ENCODE peak calls at places on chromosomes 1 and 21, in five cellular contexts. U is GM12878, G is A673, Q is upper lobe of right lung, C is lung. L is an unnamed sample.

GRCh38 chr1:40648928-40649591 is 16.4 kb downstream of the RIMS3 start:
- DNase-seq in Q (no peak), G (no peak), U (no peak), C (no peak), L (no peak)

GRCh38 chr1:60965280-60965854 is 117.0 kb upstream of the NFIA start:
- DNase-seq in Q (no peak), G (no peak), C (no peak), U (no peak), L (no peak)

GRCh38 chr1:15617874-15618684 is 821 bp downstream of the DDI2 start:
- DNase-seq in U (peak; percentile 49), G (peak; percentile 32), C (no peak), Q (peak; percentile 78), L (no peak)

GRCh38 chr1:208172389-208173140 is 71.6 kb downstream of the PLXNA2 start:
- DNase-seq in Q (no peak), C (no peak), U (no peak), G (no peak), L (no peak)

GRCh38 chr1:204213668-204214662 is at the start of gene GOLT1A:
- DNase-seq in U (peak; percentile 28), C (peak; percentile 87), G (peak; percentile 87), Q (peak; percentile 94), L (peak; percentile 80)

GRCh38 chr1:164702664-164703063 is 143.7 kb downstream of the PBX1 start:
- DNase-seq in G (no peak), C (no peak), Q (no peak), U (no peak), L (no peak)

GRCh38 chr1:202046227-202046626 is 35.8 kb downstream of the ELF3 start:
- DNase-seq in Q (peak; percentile 93), C (peak; percentile 90), U (no peak), G (no peak), L (no peak)

GRCh38 chr1:53329183-53329544 is 1.3 kb upstream of the LRP8 start:
- DNase-seq in C (no peak), Q (peak; percentile 61), U (no peak), G (no peak), L (peak; percentile 57)

GRCh38 chr1:185342672-185343259 is 25.7 kb upstream of the IVNS1ABP start:
- DNase-seq in Q (no peak), G (no peak), C (no peak), U (no peak), L (no peak)

GRCh38 chr21:18549214-18549905 is 145.8 kb upstream of the TMPRSS15 start:
- DNase-seq in G (no peak), C (no peak), Q (no peak), U (no peak), L (no peak)

GRCh38 chr1:75855010-75855409 is 58.3 kb downstream of the MSH4 start:
- DNase-seq in C (no peak), G (no peak), U (no peak), Q (no peak), L (no peak)

GRCh38 chr1:54284781-54285563 is 85.0 kb downstream of the MRPL37 start:
- DNase-seq in Q (no peak), C (no peak), U (no peak), G (no peak), L (no peak)

GRCh38 chr1:219039018-219039740 is 134.5 kb upstream of the LYPLAL1 start:
- DNase-seq in U (no peak), C (no peak), Q (no peak), G (no peak), L (no peak)

GRCh38 chr1:93021539-93022134 is 57.4 kb upstream of the MTF2 start:
- DNase-seq in G (peak; percentile 74), U (no peak), Q (no peak), C (no peak), L (no peak)

GRCh38 chr1:111833334-111833733 is 77.6 kb downstream of the DDX20 start:
- DNase-seq in U (no peak), Q (no peak), C (no peak), G (peak; percentile 30), L (no peak)

GRCh38 chr21:18153063-18153462 is 91.6 kb upstream of the CHODL start:
- DNase-seq in C (no peak), Q (no peak), U (no peak), G (peak; percentile 5), L (no peak)

GRCh38 chr1:229059671-229060079 is 211.2 kb upstream of the RAB4A start:
- DNase-seq in C (no peak), Q (no peak), U (no peak), G (no peak), L (no peak)

GRCh38 chr1:201585901-201586300 is 47.0 kb downstream of the NAV1 start:
- DNase-seq in U (no peak), G (no peak), C (no peak), Q (no peak), L (no peak)

GRCh38 chr1:63732666-63733065 is 41.2 kb upstream of the ROR1 start:
- DNase-seq in Q (no peak), G (no peak), U (no peak), C (no peak), L (no peak)

GRCh38 chr1:233394860-233395717 is 67.6 kb downstream of the MAP3K21 start:
- DNase-seq in C (no peak), Q (no peak), U (no peak), G (peak; percentile 74), L (no peak)

GRCh38 chr1:54314691-54315455 is 91.3 kb downstream of the SSBP3 start:
- DNase-seq in C (peak; percentile 58), Q (no peak), U (no peak), G (no peak), L (no peak)

GRCh38 chr1:47682198-47682597 is 244.4 kb downstream of the FOXD2 start:
- DNase-seq in C (peak; percentile 17), G (no peak), Q (no peak), U (no peak), L (no peak)

GRCh38 chr1:235556807-235557206 is 52.6 kb upstream of the B3GALNT2 start:
- DNase-seq in Q (no peak), G (no peak), C (no peak), U (no peak), L (no peak)

GRCh38 chr1:30382496-30382895 is 340.9 kb downstream of the MATN1 start:
- DNase-seq in G (no peak), Q (peak; percentile 23), U (no peak), C (no peak), L (peak; percentile 32)

GRCh38 chr1:154453577-154454352 is 48.3 kb upstream of the TDRD10 start:
- DNase-seq in C (no peak), Q (no peak), U (no peak), G (no peak), L (no peak)

GRCh38 chr1:20430355-20431290 is 55.4 kb downstream of the CAMK2N1 start:
- DNase-seq in C (no peak), Q (no peak), U (no peak), G (peak; percentile 53), L (no peak)

GRCh38 chr1:90502194-90502593 is 214.9 kb downstream of the BARHL2 start:
- DNase-seq in G (no peak), C (no peak), Q (no peak), U (no peak), L (no peak)

GRCh38 chr21:33314096-33314495 is 10.7 kb upstream of the IFNAR1 start:
- DNase-seq in Q (no peak), C (no peak), G (no peak), U (no peak), L (no peak)

GRCh38 chr21:33028759-33029511 is 3.2 kb downstream of the OLIG2 start:
- DNase-seq in C (no peak), G (peak; percentile 33), U (no peak), Q (no peak), L (peak; percentile 62)

GRCh38 chr1:227299688-227300087 is 18.6 kb downstream of the CDC42BPA start:
- DNase-seq in U (no peak), C (no peak), G (no peak), Q (no peak), L (no peak)
- H3K27ac ChIP-seq in U (no peak overlapping the region), C (no peak overlapping the region), G (no peak overlapping the region), Q (no peak overlapping the region), L (peak overlapping the region; percentile 58)

GRCh38 chr1:33918368-33918767 is 54.5 kb downstream of the HMGB4 start:
- DNase-seq in G (no peak), C (no peak), Q (no peak), U (no peak), L (no peak)
- H3K27ac ChIP-seq in G (no peak overlapping the region), C (no peak overlapping the region), Q (no peak overlapping the region), U (no peak overlapping the region), L (no peak overlapping the region)

GRCh38 chr1:9549955-9550546 is 10.8 kb downstream of the SLC25A33 start:
- DNase-seq in U (no peak), Q (no peak), C (no peak), G (no peak), L (no peak)
- H3K27ac ChIP-seq in U (no peak overlapping the region), Q (no peak overlapping the region), C (no peak overlapping the region), G (no peak overlapping the region), L (no peak overlapping the region)

GRCh38 chr1:107056426-107057196 is at the start of gene PRMT6:
- DNase-seq in Q (peak; percentile 93), U (peak; percentile 25), G (peak; percentile 94), C (peak; percentile 77), L (peak; percentile 92)
- H3K27ac ChIP-seq in Q (peak within 1 kb of the TSS; percentile 86), U (peak within 1 kb of the TSS; percentile 82), G (peak within 1 kb of the TSS; percentile 89), C (peak within 1 kb of the TSS; percentile 81), L (peak within 1 kb of the TSS; percentile 92)

DNA sequence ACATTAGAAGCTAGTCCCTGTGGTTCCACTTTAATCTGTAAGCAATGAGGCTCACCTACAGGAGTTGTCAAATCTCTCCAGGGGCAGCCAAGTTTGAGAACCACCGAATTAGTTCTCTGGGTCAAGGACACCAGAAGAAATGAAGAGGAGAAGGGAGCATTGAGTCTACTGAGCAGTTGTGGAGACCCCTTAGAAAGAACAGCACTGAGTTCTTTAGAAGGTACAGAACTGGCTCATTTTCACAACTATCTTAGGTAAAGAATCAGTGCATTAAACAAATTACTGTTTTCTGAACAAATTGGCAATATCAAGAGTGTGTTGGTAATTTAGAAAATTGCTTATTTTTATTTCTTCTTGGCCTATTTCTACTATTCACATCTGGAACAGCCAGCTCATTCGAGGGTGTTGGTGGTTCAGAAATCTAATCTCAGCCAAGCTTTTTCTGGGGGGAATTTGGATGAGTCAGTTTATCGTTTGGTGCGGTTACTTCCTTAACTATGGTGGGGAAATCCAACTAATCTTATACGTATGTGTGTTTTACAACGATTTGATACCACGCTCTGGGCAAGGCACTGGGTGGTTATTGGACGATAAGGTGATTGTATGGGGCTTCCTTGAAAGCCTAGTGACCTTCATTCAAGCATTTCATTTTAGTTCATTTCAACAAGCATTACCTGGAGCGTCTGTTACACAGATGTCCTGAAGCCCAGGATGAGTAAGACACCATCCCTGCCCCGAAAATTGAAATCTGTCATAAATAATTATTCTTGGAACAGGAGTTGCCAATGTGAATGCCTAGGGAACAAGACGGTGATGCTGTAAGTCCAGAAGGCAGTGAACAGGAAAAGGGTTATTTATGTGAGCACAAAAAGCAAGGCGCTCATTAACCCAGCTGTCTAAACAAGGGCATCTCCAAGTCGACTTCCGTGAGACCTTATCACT is 52.0 kb upstream of the TMPRSS2 start:
- DNase-seq in G (no peak), Q (no peak), C (no peak), U (peak; percentile 72), L (no peak)
- H3K27ac ChIP-seq in G (no peak overlapping the region), Q (no peak overlapping the region), C (no peak overlapping the region), U (peak overlapping the region; percentile 59), L (no peak overlapping the region)

GRCh38 chr1:226733309-226733708 is 5.8 kb downstream of the ITPKB start:
- DNase-seq in Q (no peak), G (no peak), U (no peak), C (no peak), L (no peak)
- H3K27ac ChIP-seq in Q (no peak overlapping the region), G (no peak overlapping the region), U (peak overlapping the region; percentile 76), C (no peak overlapping the region), L (peak overlapping the region; percentile 95)

L was measured in sigmoid colon.